ENCODE peak calls at places on chromosomes 3 and 15, in eight cellular contexts. P, N, R, X, Z, W, C and U are unnamed samples.

GRCh38 chr15:100759698-100760356 is 119.8 kb upstream of the ALDH1A3 start:
- DNase-seq in P (no peak), N (peak; percentile 38), R (peak; percentile 41), X (peak; percentile 67), Z (no peak), W (no peak), C (no peak), U (no peak)

GRCh38 chr3:119310052-119310451 is 15.9 kb downstream of the ARHGAP31 start:
- DNase-seq in P (no peak), N (peak; percentile 97), R (peak; percentile 98), X (peak; percentile 59), Z (no peak), W (no peak), C (no peak), U (no peak)

GRCh38 chr3:103403191-103403590 is 968.4 kb downstream of the ZPLD1 start:
- DNase-seq in P (no peak), N (no peak), R (no peak), X (no peak), Z (no peak), W (no peak), C (no peak), U (no peak)

GRCh38 chr3:11717301-11717700 is 73.6 kb upstream of the VGLL4 start:
- DNase-seq in P (no peak), N (peak; percentile 62), R (peak; percentile 57), X (no peak), Z (no peak), W (no peak), C (no peak), U (no peak)

GRCh38 chr3:58403513-58404109 is 30.0 kb downstream of the PDHB start:
- DNase-seq in P (no peak), N (no peak), R (no peak), X (no peak), Z (no peak), W (no peak), C (no peak), U (no peak)

GRCh38 chr3:175512700-175513099 is 653.6 kb downstream of the NAALADL2 start:
- DNase-seq in P (no peak), N (peak; percentile 0), R (no peak), X (no peak), Z (no peak), W (no peak), C (no peak), U (no peak)

GRCh38 chr3:17059966-17060560 is 175.3 kb downstream of the PLCL2 start:
- DNase-seq in P (no peak), N (no peak), R (no peak), X (no peak), Z (no peak), W (no peak), C (no peak), U (no peak)

GRCh38 chr3:36906504-36907149 is 38.2 kb downstream of the TRANK1 start:
- DNase-seq in P (no peak), N (peak; percentile 81), R (peak; percentile 78), X (no peak), Z (no peak), W (no peak), C (no peak), U (no peak)

GRCh38 chr15:78620021-78620838 is 566 bp downstream of the CHRNA3 start:
- DNase-seq in P (no peak), N (peak; percentile 15), R (peak; percentile 17), X (no peak), Z (no peak), W (no peak), C (no peak), U (peak; percentile 43)

GRCh38 chr3:137105277-137105977 is 147.6 kb downstream of the IL20RB start:
- DNase-seq in P (no peak), N (peak; percentile 78), R (peak; percentile 76), X (peak; percentile 37), Z (peak; percentile 47), W (no peak), C (peak; percentile 70), U (peak; percentile 39)

GRCh38 chr3:65402597-65402996 is 636.1 kb downstream of the MAGI1 start:
- DNase-seq in P (peak; percentile 30), N (peak; percentile 88), R (peak; percentile 86), X (peak; percentile 67), Z (no peak), W (no peak), C (no peak), U (no peak)

GRCh38 chr3:114839476-114839875 is 307.6 kb downstream of the ZBTB20 start:
- DNase-seq in P (no peak), N (peak; percentile 4), R (no peak), X (peak; percentile 20), Z (no peak), W (no peak), C (no peak), U (no peak)

GRCh38 chr15:25910832-25911231 is 47.7 kb upstream of the ATP10A start:
- DNase-seq in P (no peak), N (no peak), R (no peak), X (no peak), Z (no peak), W (no peak), C (no peak), U (no peak)

GRCh38 chr3:112089956-112090898 is 4.0 kb downstream of the C3orf52 start:
- DNase-seq in P (no peak), N (no peak), R (no peak), X (no peak), Z (no peak), W (no peak), C (peak; percentile 55), U (no peak)

GRCh38 chr3:101879102-101879501 is 29.8 kb downstream of the NFKBIZ start:
- DNase-seq in P (no peak), N (no peak), R (no peak), X (no peak), Z (no peak), W (no peak), C (no peak), U (no peak)

GRCh38 chr15:87941606-87942005 is 314.9 kb downstream of the NTRK3 start:
- DNase-seq in P (no peak), N (no peak), R (no peak), X (no peak), Z (no peak), W (no peak), C (no peak), U (no peak)

GRCh38 chr3:103847081-103848062 is 1412.6 kb downstream of the ZPLD1 start:
- DNase-seq in P (no peak), N (no peak), R (no peak), X (no peak), Z (no peak), W (no peak), C (no peak), U (no peak)

GRCh38 chr3:124951511-124952390 is 17.2 kb upstream of the MUC13 start:
- DNase-seq in P (peak; percentile 76), N (peak; percentile 47), R (peak; percentile 79), X (no peak), Z (no peak), W (no peak), C (no peak), U (no peak)

GRCh38 chr15:95329362-95329761 is 1001.1 kb upstream of the NR2F2 start:
- DNase-seq in P (no peak), N (no peak), R (peak; percentile 7), X (no peak), Z (no peak), W (no peak), C (no peak), U (no peak)

GRCh38 chr3:150054635-150055034 is 83.9 kb upstream of the PFN2 start:
- DNase-seq in P (no peak), N (no peak), R (no peak), X (no peak), Z (no peak), W (no peak), C (no peak), U (no peak)

DNA sequence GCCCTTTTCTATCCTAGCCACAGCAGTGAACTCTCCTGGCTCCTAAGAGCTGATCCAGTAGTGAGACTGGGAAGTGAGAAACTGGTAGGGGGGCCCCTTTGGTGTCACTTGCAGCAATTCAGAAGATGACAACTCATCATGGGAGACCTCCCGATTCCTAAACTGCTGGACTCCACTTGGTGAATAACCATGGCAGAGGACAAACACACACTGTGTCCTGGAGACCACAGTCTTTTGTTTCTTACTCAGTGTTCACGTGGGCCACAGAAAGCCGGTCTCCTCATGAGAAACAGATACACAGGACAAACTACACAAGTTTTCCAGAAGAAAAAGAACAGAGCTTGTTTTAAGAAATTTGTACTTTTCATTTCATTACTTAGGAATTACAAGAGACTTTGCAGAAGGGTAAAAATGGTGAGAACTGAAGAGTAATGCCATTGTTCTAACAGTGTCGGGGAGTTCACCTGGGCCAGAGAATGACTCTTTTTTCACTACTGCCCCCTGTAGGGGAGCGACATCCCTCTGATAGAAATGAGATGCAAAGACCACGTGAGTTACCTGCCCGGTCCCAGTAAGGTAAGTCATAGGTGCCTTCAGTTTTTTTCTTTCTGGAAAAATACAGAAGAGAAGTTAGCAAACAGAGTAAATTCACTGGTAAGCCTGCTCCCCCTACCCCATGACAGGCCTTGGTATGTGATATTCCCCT is 38.1 kb downstream of the ST3GAL6 start:
- DNase-seq in P (no peak), N (no peak), R (no peak), X (no peak), Z (no peak), W (no peak), C (no peak), U (no peak)
- TF ChIP-seq CTCF in P (no peak), N (peak; percentile 16), R (peak; percentile 10), X (no peak), Z (no peak), W (no peak), C (peak; percentile 39), U (no peak)

GRCh38 chr3:177483182-177483967 is 286.1 kb upstream of the TBL1XR1 start:
- DNase-seq in P (peak; percentile 28), N (no peak), R (no peak), X (no peak), Z (no peak), W (no peak), C (peak; percentile 6), U (no peak)
- TF ChIP-seq CTCF in P (peak; percentile 49), N (peak; percentile 18), R (peak; percentile 30), X (peak; percentile 13), Z (no peak), W (no peak), C (peak; percentile 38), U (peak; percentile 49)

DNA sequence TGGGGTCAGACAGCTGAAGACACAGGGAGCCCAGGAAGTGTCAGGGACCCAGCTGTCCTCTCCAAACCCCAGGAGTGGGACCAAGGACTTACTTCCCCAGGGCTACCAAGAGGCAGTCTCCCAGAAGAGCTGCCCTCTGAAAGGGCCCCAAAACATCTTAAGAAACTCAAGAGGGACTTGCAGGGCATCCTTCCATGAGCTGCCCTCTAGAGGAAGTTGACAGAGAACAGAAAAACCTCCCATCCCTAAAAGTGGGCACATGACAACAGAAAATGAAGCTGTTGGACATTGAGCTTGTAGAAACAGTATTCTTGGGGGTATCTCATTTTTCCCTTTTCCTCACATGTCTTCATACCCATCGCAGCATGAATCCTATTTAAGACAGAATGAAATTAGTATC is 58.9 kb downstream of the MECOM start:
- DNase-seq in P (no peak), N (peak; percentile 37), R (peak; percentile 34), X (no peak), Z (no peak), W (no peak), C (peak; percentile 9), U (no peak)
- TF ChIP-seq CTCF in P (no peak), N (peak; percentile 37), R (peak; percentile 45), X (peak; percentile 15), Z (no peak), W (peak; percentile 14), C (peak; percentile 57), U (no peak)

DNA sequence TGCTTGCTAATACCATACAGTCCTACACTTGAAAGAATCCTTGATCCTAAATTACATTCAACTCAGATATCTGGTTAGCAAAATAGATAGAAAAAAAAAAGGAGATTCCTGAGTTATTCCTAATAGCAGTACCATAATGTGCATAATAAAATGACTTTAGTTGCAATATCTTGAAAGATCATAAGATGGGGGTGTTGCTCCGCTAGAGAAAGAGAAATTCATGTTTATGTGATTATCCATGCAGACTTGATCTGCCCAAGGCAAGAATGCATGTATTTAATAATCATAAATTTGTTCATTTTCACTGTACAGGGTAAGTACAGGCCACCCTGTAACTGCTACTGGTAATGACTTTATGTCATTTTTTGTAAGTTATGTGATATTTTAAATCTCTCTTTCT is 84.7 kb downstream of the HCN4 start:
- DNase-seq in P (no peak), N (peak; percentile 26), R (peak; percentile 39), X (no peak), Z (no peak), W (no peak), C (peak; percentile 16), U (no peak)
- TF ChIP-seq CTCF in P (no peak), N (peak; percentile 16), R (peak; percentile 25), X (no peak), Z (peak; percentile 23), W (peak; percentile 33), C (peak; percentile 64), U (peak; percentile 38)